ENCODE peak calls at places on chromosomes 6 and 20, in seven cellular contexts. J is left lung; T is OCI-LY7; F is tibial artery; N is CD14-positive monocyte; O is CD8-positive, alpha-beta T cell; V is cardiac muscle cell. L is an unnamed sample.

GRCh38 chr6:83827050-83827449 is 26.1 kb upstream of the RIPPLY2 start:
- DNase-seq in N (no peak), V (no peak), J (no peak), F (no peak), T (no peak), O (no peak), L (no peak)

GRCh38 chr6:93165850-93166249 is 253.5 kb downstream of the EPHA7 start:
- DNase-seq in O (no peak), N (no peak), V (no peak), J (peak), T (peak), F (no peak), L (no peak)

GRCh38 chr6:163751032-163751525 is 336.6 kb downstream of the QKI start:
- DNase-seq in T (no peak), N (no peak), J (no peak), V (peak), F (no peak), O (no peak), L (no peak)

GRCh38 chr6:141808662-141809061 is 324.1 kb upstream of the GJE1 start:
- DNase-seq in F (no peak), J (no peak), N (no peak), O (no peak), T (no peak), V (no peak), L (no peak)

GRCh38 chr6:45611502-45611901 is 233.8 kb upstream of the SUPT3H start:
- DNase-seq in J (no peak), F (no peak), V (no peak), O (no peak), T (no peak), N (no peak), L (no peak)

GRCh38 chr6:125748534-125749111 is 809 bp upstream of the HEY2 start:
- DNase-seq in V (peak), J (no peak), N (no peak), F (no peak), O (no peak), T (no peak), L (peak)

GRCh38 chr6:29722773-29723665 is at the start of gene HLA-F:
- DNase-seq in J (peak), T (peak), N (peak), O (peak), V (peak), F (peak), L (peak)

GRCh38 chr6:15763827-15764226 is 101.0 kb upstream of the DTNBP1 start:
- DNase-seq in V (peak), F (no peak), N (no peak), J (peak), O (no peak), T (no peak), L (no peak)

GRCh38 chr6:157151029-157151428 is 172.3 kb downstream of the TMEM242 start:
- DNase-seq in T (no peak), V (no peak), F (no peak), N (no peak), J (no peak), O (no peak), L (no peak)

GRCh38 chr6:10857259-10857658 is 18.9 kb upstream of the MAK start:
- DNase-seq in T (no peak), J (no peak), V (no peak), N (no peak), O (no peak), F (no peak), L (no peak)

GRCh38 chr20:47544240-47544639 is 42.6 kb downstream of the NCOA3 start:
- DNase-seq in T (no peak), J (no peak), O (no peak), V (no peak), F (no peak), N (no peak), L (no peak)

GRCh38 chr6:10230533-10230932 is 184.3 kb downstream of the TFAP2A start:
- DNase-seq in O (no peak), T (no peak), V (no peak), J (no peak), N (no peak), F (no peak), L (no peak)

GRCh38 chr6:38503032-38503784 is 136.5 kb downstream of the BTBD9 start:
- DNase-seq in T (no peak), O (no peak), N (no peak), F (no peak), J (no peak), V (no peak), L (no peak)

GRCh38 chr6:161273356-161273751 is 507 bp downstream of the AGPAT4 start:
- DNase-seq in N (peak), T (peak), V (no peak), F (no peak), J (no peak), O (no peak), L (peak)

GRCh38 chr6:52063584-52064400 is 23.6 kb downstream of the PKHD1 start:
- DNase-seq in T (peak), O (peak), F (no peak), N (no peak), V (peak), J (no peak), L (peak)

GRCh38 chr20:41848180-41848579 is 230.0 kb upstream of the CHD6 start:
- DNase-seq in V (no peak), T (no peak), F (no peak), O (no peak), J (no peak), N (no peak), L (no peak)

GRCh38 chr6:5036309-5036708 is 32.5 kb upstream of the RPP40 start:
- DNase-seq in O (no peak), J (no peak), F (no peak), T (no peak), N (no peak), V (peak), L (peak)
- TF ChIP-seq CTCF in O (no peak), J (no peak), F (no peak), T (no peak), N (no peak), V (no peak), L (peak)

DNA sequence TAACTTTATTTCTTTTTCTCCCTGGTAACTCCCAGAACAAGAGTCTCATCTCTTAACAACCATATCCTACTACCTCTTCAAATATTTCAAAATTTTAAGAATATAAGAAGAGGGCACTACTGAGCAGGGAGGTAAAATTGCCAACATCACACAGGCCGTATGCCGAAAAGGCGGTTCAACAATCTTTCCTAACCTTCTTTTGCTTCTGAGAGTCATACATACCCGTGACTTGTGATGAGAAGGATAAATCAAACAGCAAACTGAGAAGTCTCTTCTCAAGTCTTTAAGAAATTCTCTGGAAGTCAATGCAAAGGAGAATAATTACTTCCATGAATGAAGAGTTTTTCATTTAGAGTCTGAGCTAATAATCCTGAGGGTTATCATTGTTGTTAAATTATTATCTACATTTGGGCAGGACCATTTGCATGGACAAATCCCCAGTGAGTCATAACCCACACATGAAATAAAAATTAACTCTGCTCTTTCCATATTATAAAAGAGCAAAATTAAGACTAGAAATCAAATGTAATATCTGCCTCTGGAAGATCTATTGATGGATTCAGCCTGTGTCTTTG is 22.4 kb upstream of the ILRUN start:
- DNase-seq in N (no peak), O (no peak), V (no peak), J (no peak), T (no peak), F (no peak), L (no peak)
- TF ChIP-seq CTCF in N (no peak), O (no peak), V (no peak), J (no peak), T (no peak), F (no peak), L (no peak)

DNA sequence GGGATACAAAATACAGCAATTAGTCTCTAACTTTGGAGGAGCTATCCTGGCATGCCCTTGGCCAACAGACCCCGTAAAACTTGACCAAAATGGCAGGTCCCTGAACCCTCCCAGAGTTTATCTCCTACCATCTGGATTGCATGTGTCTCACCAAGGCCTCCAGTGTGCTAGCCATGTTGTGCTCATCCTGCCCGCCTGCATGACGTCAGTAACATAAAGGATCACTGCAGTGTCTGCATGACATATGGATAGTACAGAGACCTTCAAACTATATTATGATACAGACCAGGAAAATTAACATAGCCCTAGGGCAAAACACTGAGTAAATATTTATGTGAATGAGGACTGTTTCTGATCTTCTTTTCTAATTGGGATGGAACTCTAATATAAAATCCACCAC is 25.3 kb downstream of the CPXM1 start:
- DNase-seq in J (no peak), T (no peak), N (no peak), V (no peak), F (no peak), O (no peak), L (no peak)
- TF ChIP-seq CTCF in J (no peak), T (no peak), N (no peak), V (no peak), F (no peak), O (no peak), L (no peak)

GRCh38 chr20:17721802-17722486 is 22.2 kb downstream of the BANF2 start:
- DNase-seq in F (no peak), T (peak), V (no peak), O (no peak), J (no peak), N (no peak), L (no peak)
- TF ChIP-seq CTCF in F (no peak), T (peak), V (peak), O (no peak), J (no peak), N (no peak), L (peak)

DNA sequence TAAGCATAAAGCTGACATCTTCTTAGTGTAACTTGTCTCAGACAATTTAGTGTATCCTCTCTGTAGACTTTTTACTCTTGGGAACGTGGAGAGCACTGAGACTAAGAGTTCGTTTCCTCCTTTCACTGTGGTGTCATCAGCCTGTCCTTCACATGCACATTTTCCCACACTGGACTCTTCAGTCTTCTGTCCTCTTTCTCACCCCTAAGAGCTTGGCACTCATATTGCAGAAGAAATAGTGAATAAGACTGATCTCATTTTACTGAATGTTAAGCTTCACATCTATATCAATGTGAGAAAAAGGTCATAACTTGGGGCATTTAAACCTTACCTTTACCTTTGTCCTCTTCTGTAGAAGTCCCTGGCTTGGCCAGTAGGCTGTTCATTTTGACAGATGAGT is 25.6 kb downstream of the FUCA2 start:
- DNase-seq in O (no peak), N (no peak), V (no peak), J (no peak), F (no peak), T (no peak), L (no peak)
- TF ChIP-seq CTCF in O (no peak), N (no peak), V (no peak), J (no peak), F (no peak), T (no peak), L (no peak)

GRCh38 chr6:165205632-165206031 is 103.8 kb downstream of the C6orf118 start:
- DNase-seq in N (no peak), V (no peak), F (no peak), J (no peak), T (no peak), O (no peak), L (no peak)
- TF ChIP-seq CTCF in N (no peak), V (no peak), F (no peak), J (no peak), T (no peak), O (no peak), L (no peak)

GRCh38 chr6:24520929-24521546 is 26.3 kb downstream of the ALDH5A1 start:
- DNase-seq in N (no peak), F (no peak), J (peak), V (peak), O (peak), T (peak), L (peak)
- TF ChIP-seq CTCF in N (peak), F (peak), J (peak), V (peak), O (no peak), T (peak), L (peak)

GRCh38 chr6:40915165-40915564 is 123.9 kb downstream of the UNC5CL start:
- DNase-seq in J (no peak), F (no peak), T (no peak), O (no peak), V (no peak), N (no peak), L (no peak)

GRCh38 chr6:40917603-40918002 is 121.4 kb downstream of the UNC5CL start:
- DNase-seq in V (no peak), O (no peak), T (no peak), J (no peak), F (no peak), N (no peak), L (no peak)

GRCh38 chr6:40916816-40917215 is 122.2 kb downstream of the UNC5CL start:
- DNase-seq in V (no peak), J (no peak), O (no peak), T (no peak), F (no peak), N (no peak), L (no peak)

GRCh38 chr6:40914005-40914404 is 125.0 kb downstream of the UNC5CL start:
- DNase-seq in T (no peak), O (no peak), F (no peak), V (no peak), J (no peak), N (no peak), L (no peak)

GRCh38 chr6:40918035-40918651 is 120.9 kb downstream of the UNC5CL start:
- DNase-seq in O (no peak), V (no peak), F (no peak), J (no peak), N (no peak), T (no peak), L (no peak)
- TF ChIP-seq CTCF in O (no peak), V (no peak), F (no peak), J (no peak), N (no peak), T (no peak), L (no peak)

GRCh38 chr6:8100159-8100854 is 2.0 kb downstream of the EEF1E1 start:
- DNase-seq in O (no peak), J (no peak), V (no peak), F (no peak), N (no peak), T (no peak), L (no peak)

GRCh38 chr6:8108031-8108660 is 5.8 kb upstream of the EEF1E1 start:
- DNase-seq in V (no peak), O (no peak), F (no peak), J (no peak), T (no peak), N (no peak), L (no peak)

GRCh38 chr6:8103726-8104125 is 1.4 kb upstream of the EEF1E1 start:
- DNase-seq in V (no peak), N (no peak), O (no peak), J (no peak), F (no peak), T (no peak), L (no peak)

GRCh38 chr6:8102122-8102958 is at the start of gene EEF1E1:
- DNase-seq in F (peak), T (peak), J (peak), N (peak), V (peak), O (peak), L (peak)
- TF ChIP-seq CTCF in F (no peak), T (no peak), J (no peak), N (no peak), V (no peak), O (no peak), L (no peak)